ENCODE peak calls at places on chromosomes 13 and 19, in five cellular contexts. F, J, E, H and G are unnamed samples.

GRCh38 chr19:38290631-38291147 is 13.4 kb upstream of the C19orf33 start:
- DNase-seq in F (peak), J (no peak), E (no peak), H (no peak), G (peak)

GRCh38 chr13:52454459-52454824 is 836 bp upstream of the CKAP2 start:
- DNase-seq in F (no peak), J (peak), E (no peak), H (peak), G (peak)

GRCh38 chr13:110067355-110068175 is 239.4 kb downstream of the COL4A1 start:
- DNase-seq in F (no peak), J (no peak), E (no peak), H (no peak), G (no peak)

GRCh38 chr19:55674841-55675660 is at the start of gene EPN1:
- DNase-seq in F (peak), J (peak), E (peak), H (peak), G (peak)

GRCh38 chr19:47723573-47723923 is 10.3 kb downstream of the EHD2 start:
- DNase-seq in F (no peak), J (no peak), E (no peak), H (no peak), G (peak)

GRCh38 chr19:43687660-43687997 is 17.7 kb upstream of the PLAUR start:
- DNase-seq in F (no peak), J (no peak), E (no peak), H (no peak), G (no peak)

GRCh38 chr19:56934438-56935090 is 94.0 kb upstream of the PEG3 start:
- DNase-seq in F (no peak), J (no peak), E (no peak), H (no peak), G (no peak)

GRCh38 chr19:38538386-38538785 is 79.4 kb downstream of the MAP4K1 start:
- DNase-seq in F (no peak), J (no peak), E (no peak), H (no peak), G (no peak)

GRCh38 chr19:3979674-3980352 is 5.5 kb downstream of the EEF2 start:
- DNase-seq in F (no peak), J (no peak), E (no peak), H (no peak), G (no peak)

GRCh38 chr19:18833849-18834643 is 2.3 kb downstream of the UPF1 start:
- DNase-seq in F (no peak), J (no peak), E (no peak), H (peak), G (no peak)

GRCh38 chr19:44553478-44554171 is 24.1 kb upstream of the CEACAM20 start:
- DNase-seq in F (no peak), J (no peak), E (no peak), H (no peak), G (no peak)

GRCh38 chr19:19578241-19578640 is 40.2 kb downstream of the CILP2 start:
- DNase-seq in F (no peak), J (no peak), E (no peak), H (no peak), G (no peak)

GRCh38 chr13:49098198-49098597 is 121.9 kb upstream of the MLNR start:
- DNase-seq in F (peak), J (no peak), E (no peak), H (no peak), G (no peak)

GRCh38 chr19:17997969-17998826 is 9.8 kb upstream of the ARRDC2 start:
- DNase-seq in F (no peak), J (no peak), E (no peak), H (no peak), G (peak)

GRCh38 chr13:59829690-59830089 is 334.0 kb downstream of the DIAPH3 start:
- DNase-seq in F (no peak), J (no peak), E (no peak), H (no peak), G (no peak)

GRCh38 chr19:19946226-19946625 is 45.5 kb downstream of the ZNF93 start:
- DNase-seq in F (no peak), J (no peak), E (no peak), H (no peak), G (no peak)

GRCh38 chr13:78660130-78660857 is 1.3 kb upstream of the OBI1 start:
- DNase-seq in F (peak), J (peak), E (no peak), H (peak), G (peak)

GRCh38 chr19:16325161-16325527 is 518 bp downstream of the KLF2 start:
- DNase-seq in F (no peak), J (peak), E (peak), H (peak), G (peak)

GRCh38 chr13:41765813-41766212 is 195.1 kb downstream of the VWA8 start:
- DNase-seq in F (peak), J (no peak), E (no peak), H (no peak), G (no peak)

GRCh38 chr19:5873617-5874199 is 3.4 kb upstream of the FUT5 start:
- DNase-seq in F (no peak), J (no peak), E (no peak), H (no peak), G (no peak)

GRCh38 chr13:21879263-21879914 is 208.5 kb downstream of the FGF9 start:
- DNase-seq in F (no peak), J (no peak), E (no peak), H (no peak), G (no peak)

GRCh38 chr13:99630269-99630898 is 129.1 kb downstream of the TM9SF2 start:
- DNase-seq in F (no peak), J (no peak), E (no peak), H (no peak), G (no peak)

GRCh38 chr13:20102776-20103175 is 58.1 kb downstream of the GJA3 start:
- DNase-seq in F (no peak), J (no peak), E (no peak), H (no peak), G (no peak)

GRCh38 chr19:38784224-38784623 is 4.8 kb upstream of the LGALS7B start:
- DNase-seq in F (no peak), J (no peak), E (no peak), H (no peak), G (peak)

GRCh38 chr13:108963846-108964600 is 334.6 kb downstream of the MYO16 start:
- DNase-seq in F (peak), J (no peak), E (no peak), H (no peak), G (no peak)

GRCh38 chr13:52158629-52159158 is 703 bp downstream of the NEK3 start:
- DNase-seq in F (peak), J (no peak), E (no peak), H (peak), G (no peak)

GRCh38 chr13:102470283-102470920 is 68.6 kb upstream of the FGF14 start:
- DNase-seq in F (no peak), J (no peak), E (no peak), H (no peak), G (no peak)

GRCh38 chr19:45440873-45441654 is 17.3 kb upstream of the ERCC1 start:
- DNase-seq in F (peak), J (no peak), E (no peak), H (no peak), G (peak)

GRCh38 chr19:42199440-42200115 is 17.9 kb downstream of the DEDD2 start:
- DNase-seq in F (no peak), J (peak), E (peak), H (peak), G (no peak)

GRCh38 chr19:35209646-35210045 is 18.9 kb downstream of the FAM187B start:
- DNase-seq in F (no peak), J (no peak), E (no peak), H (no peak), G (no peak)

GRCh38 chr13:95624020-95624419 is 20.5 kb downstream of the DZIP1 start:
- DNase-seq in F (peak), J (peak), E (no peak), H (peak), G (peak)

GRCh38 chr13:66114127-66114526 is 1116.0 kb downstream of the PCDH9 start:
- DNase-seq in F (no peak), J (no peak), E (no peak), H (no peak), G (no peak)